ENCODE peak calls at places on chromosomes 11 and 22, in five cellular contexts. U is T follicular helper cell; I is SW480; S is stimulated activated CD8-positive, alpha-beta memory T cell treated with anti-CD3 and anti-CD28 coated beads, Interleukin-15, amount 100 ng/mL, for 4 hours; R is activated CD4-positive, alpha-beta T cell treated with anti-CD3 and anti-CD28 coated beads, Interleukin-2, amount 50 U/mL, for 24 hours. Y is an unnamed sample.

GRCh38 chr22:50218153-50218995 is 17.6 kb downstream of the SELENOO start:
- DNase-seq in U (no peak), R (no peak), I (no peak), S (no peak), Y (no peak)

GRCh38 chr11:127002669-127003259 is 2.2 kb upstream of the KIRREL3 start:
- DNase-seq in R (no peak), S (no peak), I (no peak), U (no peak), Y (no peak)

GRCh38 chr11:124882339-124883071 is 15.2 kb downstream of the ROBO4 start:
- DNase-seq in U (no peak), S (no peak), R (no peak), I (no peak), Y (peak; percentile 89)

GRCh38 chr11:7516488-7516887 is 2.7 kb downstream of the PPFIBP2 start:
- DNase-seq in U (no peak), I (no peak), S (no peak), R (no peak), Y (no peak)

GRCh38 chr11:45616802-45617549 is 48.4 kb downstream of the CHST1 start:
- DNase-seq in U (no peak), I (no peak), R (no peak), S (no peak), Y (no peak)

GRCh38 chr22:45602824-45603301 is 68.8 kb upstream of the ATXN10 start:
- DNase-seq in I (peak; percentile 48), S (no peak), R (no peak), U (no peak), Y (peak; percentile 24)

GRCh38 chr11:35553021-35553420 is 27.6 kb upstream of the PAMR1 start:
- DNase-seq in S (no peak), U (no peak), I (no peak), R (no peak), Y (no peak)

GRCh38 chr11:17735823-17736772 is 1.5 kb downstream of the KCNC1 start:
- DNase-seq in I (no peak), S (no peak), R (no peak), U (no peak), Y (no peak)

Y was measured in HepG2.